ENCODE peak calls at places on chromosomes 13 and 19, in four cellular contexts. Y is activated T-helper 1 cell treated with anti-CD3 and anti-CD28 coated beads, Interleukin-2, amount 50 U/mL, for 16 hours; W is nephron progenitor cell; I is GOT3. P is an unnamed sample.

GRCh38 chr19:47729799-47730520 is 15.4 kb upstream of the NOP53 start:
- DNase-seq in I (no peak), Y (no peak), W (peak), P (no peak)

GRCh38 chr13:98396071-98396710 is 180.7 kb downstream of the STK24 start:
- DNase-seq in Y (no peak), I (no peak), W (no peak), P (no peak)

GRCh38 chr19:38317104-38317612 is 1.4 kb upstream of the YIF1B start:
- DNase-seq in Y (no peak), I (no peak), W (no peak), P (no peak)

GRCh38 chr13:41788552-41788951 is 172.4 kb downstream of the VWA8 start:
- DNase-seq in I (no peak), Y (no peak), W (no peak), P (no peak)

GRCh38 chr19:36973844-36974195 is 57.7 kb downstream of the ZNF568 start:
- DNase-seq in I (no peak), W (no peak), Y (no peak), P (no peak)

GRCh38 chr19:17902701-17903100 is 30.1 kb upstream of the CCDC124 start:
- DNase-seq in Y (no peak), W (no peak), I (no peak), P (peak)

GRCh38 chr13:95212962-95213850 is 88.0 kb downstream of the ABCC4 start:
- DNase-seq in Y (no peak), I (no peak), W (no peak), P (no peak)

GRCh38 chr13:97238432-97238831 is 16.3 kb downstream of the MBNL2 start:
- DNase-seq in I (no peak), W (no peak), Y (no peak), P (no peak)

GRCh38 chr19:29404015-29404414 is 121.8 kb upstream of the VSTM2B start:
- DNase-seq in I (no peak), W (no peak), Y (no peak), P (no peak)

GRCh38 chr19:16115309-16116039 is 3.8 kb downstream of the RAB8A start:
- DNase-seq in I (no peak), W (no peak), Y (no peak), P (no peak)

GRCh38 chr19:58560007-58560887 is 1.8 kb upstream of the UBE2M start:
- DNase-seq in W (no peak), I (no peak), Y (no peak), P (no peak)

GRCh38 chr19:3611841-3612240 is 5.2 kb upstream of the TBXA2R start:
- DNase-seq in W (no peak), Y (no peak), I (no peak), P (no peak)

GRCh38 chr13:33348366-33348765 is 62.8 kb upstream of the STARD13 start:
- DNase-seq in Y (no peak), I (no peak), W (no peak), P (no peak)